ENCODE peak calls at places on chromosome 7, in five cellular contexts. One of them, this sample, is unnamed.
A peak's percentile ranks its signal among the peaks of the same experiment; 100 is the strongest.

GRCh38 chr7:66804001-66804400 is 63.5 kb downstream of the RABGEF1 start:
- DNase-seq in hepatocyte: no peak
- DNase-seq in transverse colon: no peak
- DNase-seq in mesendoderm: no peak
- DNase-seq in GM23248: peak; percentile 18
- DNase-seq in this sample: no peak

GRCh38 chr7:45203947-45204445 is 46.4 kb downstream of the RAMP3 start:
- DNase-seq in hepatocyte: peak; percentile 21
- DNase-seq in transverse colon: no peak
- DNase-seq in mesendoderm: no peak
- DNase-seq in GM23248: peak; percentile 57
- DNase-seq in this sample: no peak

GRCh38 chr7:117155694-117156093 is 167.2 kb downstream of the WNT2 start:
- DNase-seq in hepatocyte: no peak
- DNase-seq in transverse colon: no peak
- DNase-seq in mesendoderm: no peak
- DNase-seq in GM23248: no peak
- DNase-seq in this sample: no peak

GRCh38 chr7:108263364-108263951 is 133.3 kb upstream of the LAMB4 start:
- DNase-seq in hepatocyte: no peak
- DNase-seq in transverse colon: peak; percentile 36
- DNase-seq in mesendoderm: no peak
- DNase-seq in GM23248: no peak
- DNase-seq in this sample: no peak

GRCh38 chr7:128153436-128153835 is 87.6 kb upstream of the LEP start:
- DNase-seq in hepatocyte: no peak
- DNase-seq in transverse colon: no peak
- DNase-seq in mesendoderm: no peak
- DNase-seq in GM23248: no peak
- DNase-seq in this sample: no peak

GRCh38 chr7:2705371-2706096 is 17.5 kb downstream of the AMZ1 start:
- DNase-seq in hepatocyte: no peak
- DNase-seq in transverse colon: no peak
- DNase-seq in mesendoderm: no peak
- DNase-seq in GM23248: no peak
- DNase-seq in this sample: no peak

GRCh38 chr7:156988605-156989185 is 21.8 kb downstream of the MNX1 start:
- DNase-seq in hepatocyte: no peak
- DNase-seq in transverse colon: no peak
- DNase-seq in mesendoderm: no peak
- DNase-seq in GM23248: no peak
- DNase-seq in this sample: no peak

GRCh38 chr7:497946-498655 is 21.5 kb downstream of the PDGFA start:
- DNase-seq in hepatocyte: no peak
- DNase-seq in transverse colon: no peak
- DNase-seq in mesendoderm: no peak
- DNase-seq in GM23248: no peak
- DNase-seq in this sample: no peak

GRCh38 chr7:106757846-106758245 is 96.9 kb upstream of the CCDC71L start:
- DNase-seq in hepatocyte: no peak
- DNase-seq in transverse colon: peak; percentile 38
- DNase-seq in mesendoderm: no peak
- DNase-seq in GM23248: peak; percentile 60
- DNase-seq in this sample: no peak

GRCh38 chr7:24978837-24979469 is 1.0 kb downstream of the OSBPL3 start:
- DNase-seq in hepatocyte: peak; percentile 51
- DNase-seq in transverse colon: peak; percentile 28
- DNase-seq in mesendoderm: peak; percentile 56
- DNase-seq in GM23248: no peak
- DNase-seq in this sample: no peak
- H3K27ac ChIP-seq in hepatocyte: peak overlapping the region; percentile 94
- H3K27ac ChIP-seq in transverse colon: peak overlapping the region; percentile 90
- H3K27ac ChIP-seq in mesendoderm: peak overlapping the region; percentile 84
- H3K27ac ChIP-seq in GM23248: peak overlapping the region; percentile 74
- H3K27ac ChIP-seq in this sample: no peak overlapping the region

GRCh38 chr7:82388138-82388537 is 55.4 kb downstream of the CACNA2D1 start:
- DNase-seq in hepatocyte: no peak
- DNase-seq in transverse colon: no peak
- DNase-seq in mesendoderm: no peak
- DNase-seq in GM23248: no peak
- DNase-seq in this sample: no peak

GRCh38 chr7:82376739-82377138 is 66.8 kb downstream of the CACNA2D1 start:
- DNase-seq in hepatocyte: no peak
- DNase-seq in transverse colon: no peak
- DNase-seq in mesendoderm: no peak
- DNase-seq in GM23248: no peak
- DNase-seq in this sample: no peak

GRCh38 chr7:82384779-82385178 is 58.8 kb downstream of the CACNA2D1 start:
- DNase-seq in hepatocyte: no peak
- DNase-seq in transverse colon: no peak
- DNase-seq in mesendoderm: no peak
- DNase-seq in GM23248: no peak
- DNase-seq in this sample: no peak

GRCh38 chr7:82384051-82384464 is 59.5 kb downstream of the CACNA2D1 start:
- DNase-seq in hepatocyte: no peak
- DNase-seq in transverse colon: no peak
- DNase-seq in mesendoderm: no peak
- DNase-seq in GM23248: no peak
- DNase-seq in this sample: no peak

DNA sequence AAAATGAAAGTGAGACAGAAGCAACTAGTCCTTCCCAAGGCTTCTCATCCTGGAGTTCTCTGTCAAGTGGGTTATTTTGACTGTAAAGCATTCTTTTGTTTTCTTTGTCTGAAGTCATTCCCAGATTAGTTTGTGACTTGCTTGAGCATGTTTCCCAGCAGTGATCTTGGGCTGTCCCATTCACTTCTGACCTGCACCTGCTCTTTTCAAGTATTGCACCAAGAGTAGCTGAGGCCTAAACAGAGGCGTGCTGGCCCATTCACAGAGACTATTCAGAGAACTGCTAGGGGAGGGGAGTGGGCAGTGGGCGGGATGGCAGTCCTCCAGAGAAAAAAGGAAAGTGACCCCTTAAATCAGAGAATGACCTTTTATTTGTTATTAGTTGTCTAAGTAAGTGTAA is 61.3 kb downstream of the CACNA2D1 start:
- DNase-seq in hepatocyte: no peak
- DNase-seq in transverse colon: no peak
- DNase-seq in mesendoderm: no peak
- DNase-seq in GM23248: no peak
- DNase-seq in this sample: no peak
- H3K27me3 ChIP-seq in hepatocyte: no peaks in the 10 kb centered on the region
- H3K27me3 ChIP-seq in transverse colon: no peaks in the 10 kb centered on the region
- H3K27me3 ChIP-seq in mesendoderm: no peaks in the 10 kb centered on the region
- H3K27me3 ChIP-seq in GM23248: no peaks in the 10 kb centered on the region
- H3K27me3 ChIP-seq in this sample: no peaks in the 10 kb centered on the region

DNA sequence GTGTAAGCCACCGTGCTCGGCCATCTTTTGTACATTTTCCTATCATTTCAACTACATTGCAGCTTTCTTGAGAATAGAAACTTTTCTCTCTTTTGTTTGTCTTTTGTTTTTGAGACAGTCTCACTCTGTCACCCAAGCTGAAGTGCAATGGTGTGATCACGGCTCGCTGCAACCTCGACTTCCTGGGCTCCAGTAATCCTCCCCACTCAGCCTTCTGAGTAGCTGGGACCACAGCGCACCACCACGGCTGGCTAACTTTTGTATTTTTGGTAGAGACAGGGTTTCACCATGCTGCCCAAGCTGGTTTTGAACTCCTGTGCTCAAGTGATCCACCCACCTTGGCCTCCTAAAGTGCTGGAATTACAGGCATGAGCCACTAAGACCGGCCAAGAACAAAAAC is 31.3 kb upstream of the DAGLB start:
- DNase-seq in hepatocyte: no peak
- DNase-seq in transverse colon: no peak
- DNase-seq in mesendoderm: no peak
- DNase-seq in GM23248: no peak
- DNase-seq in this sample: no peak
- H3K4me1 ChIP-seq in hepatocyte: peaks cover 31% of the 10 kb centered on the region
- H3K4me1 ChIP-seq in transverse colon: peaks cover 37% of the 10 kb centered on the region
- H3K4me1 ChIP-seq in mesendoderm: no peaks in the 10 kb centered on the region
- H3K4me1 ChIP-seq in GM23248: peaks cover 51% of the 10 kb centered on the region
- H3K4me1 ChIP-seq in this sample: peaks cover 22% of the 10 kb centered on the region

GRCh38 chr7:21922605-21923004 is 23.1 kb downstream of the CDCA7L start:
- DNase-seq in hepatocyte: no peak
- DNase-seq in transverse colon: no peak
- DNase-seq in mesendoderm: no peak
- DNase-seq in GM23248: no peak
- DNase-seq in this sample: no peak
- H3K27ac ChIP-seq in hepatocyte: no peak overlapping the region
- H3K27ac ChIP-seq in transverse colon: no peak overlapping the region
- H3K27ac ChIP-seq in mesendoderm: no peak overlapping the region
- H3K27ac ChIP-seq in GM23248: no peak overlapping the region
- H3K27ac ChIP-seq in this sample: no peak overlapping the region

DNA sequence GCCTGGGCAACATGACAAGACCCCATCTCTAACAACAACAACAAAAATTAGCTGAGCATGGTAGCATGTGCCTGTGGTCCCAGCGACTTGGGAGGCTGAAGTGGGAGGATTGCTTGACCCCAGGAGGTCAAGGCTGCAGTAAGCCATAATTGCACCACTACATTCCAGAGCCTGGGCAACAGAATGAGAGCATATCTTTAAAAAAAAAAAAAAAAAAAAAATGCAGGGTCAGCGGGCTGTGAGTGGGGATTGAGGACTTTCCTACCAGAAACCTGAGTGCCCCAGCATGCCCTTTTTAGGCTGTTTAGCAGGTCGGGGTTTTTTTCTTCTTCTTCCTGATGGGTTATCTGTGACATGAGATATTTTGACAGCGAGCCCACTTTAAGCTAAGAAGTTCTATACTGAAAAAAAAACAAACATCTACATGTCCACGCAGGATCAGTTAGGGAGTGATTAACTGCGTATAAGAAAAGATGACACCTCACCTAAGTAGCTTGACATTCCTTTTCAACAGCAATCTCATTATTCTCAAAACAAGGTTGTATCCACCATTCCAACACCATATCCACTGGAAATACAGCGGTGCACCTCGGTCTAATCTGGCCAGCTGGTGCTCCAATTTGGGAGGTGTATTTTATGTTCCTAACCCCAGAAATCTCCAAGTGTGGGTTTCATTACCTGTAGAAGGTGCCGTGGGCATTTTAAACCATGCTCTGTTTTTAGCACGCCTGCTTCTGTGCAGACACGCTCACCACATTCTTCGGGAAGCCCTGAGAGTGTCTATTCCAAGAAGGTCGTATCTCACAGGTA is 13.8 kb upstream of the RFC2 start:
- DNase-seq in hepatocyte: no peak
- DNase-seq in transverse colon: no peak
- DNase-seq in mesendoderm: no peak
- DNase-seq in GM23248: no peak
- DNase-seq in this sample: no peak
- H3K27me3 ChIP-seq in hepatocyte: no peaks in the 10 kb centered on the region
- H3K27me3 ChIP-seq in transverse colon: no peaks in the 10 kb centered on the region
- H3K27me3 ChIP-seq in mesendoderm: no peaks in the 10 kb centered on the region
- H3K27me3 ChIP-seq in GM23248: no peaks in the 10 kb centered on the region
- H3K27me3 ChIP-seq in this sample: no peaks in the 10 kb centered on the region

GRCh38 chr7:13034693-13035092 is 347.3 kb downstream of the ARL4A start:
- DNase-seq in hepatocyte: no peak
- DNase-seq in transverse colon: no peak
- DNase-seq in mesendoderm: peak; percentile 17
- DNase-seq in GM23248: no peak
- DNase-seq in this sample: no peak

GRCh38 chr7:13036256-13036765 is 348.9 kb downstream of the ARL4A start:
- DNase-seq in hepatocyte: no peak
- DNase-seq in transverse colon: no peak
- DNase-seq in mesendoderm: no peak
- DNase-seq in GM23248: peak; percentile 26
- DNase-seq in this sample: no peak

GRCh38 chr7:13031481-13031880 is 344.0 kb downstream of the ARL4A start:
- DNase-seq in hepatocyte: no peak
- DNase-seq in transverse colon: no peak
- DNase-seq in mesendoderm: no peak
- DNase-seq in GM23248: peak; percentile 13
- DNase-seq in this sample: no peak

GRCh38 chr7:13035233-13035632 is 347.8 kb downstream of the ARL4A start:
- DNase-seq in hepatocyte: no peak
- DNase-seq in transverse colon: no peak
- DNase-seq in mesendoderm: no peak
- DNase-seq in GM23248: no peak
- DNase-seq in this sample: no peak

DNA sequence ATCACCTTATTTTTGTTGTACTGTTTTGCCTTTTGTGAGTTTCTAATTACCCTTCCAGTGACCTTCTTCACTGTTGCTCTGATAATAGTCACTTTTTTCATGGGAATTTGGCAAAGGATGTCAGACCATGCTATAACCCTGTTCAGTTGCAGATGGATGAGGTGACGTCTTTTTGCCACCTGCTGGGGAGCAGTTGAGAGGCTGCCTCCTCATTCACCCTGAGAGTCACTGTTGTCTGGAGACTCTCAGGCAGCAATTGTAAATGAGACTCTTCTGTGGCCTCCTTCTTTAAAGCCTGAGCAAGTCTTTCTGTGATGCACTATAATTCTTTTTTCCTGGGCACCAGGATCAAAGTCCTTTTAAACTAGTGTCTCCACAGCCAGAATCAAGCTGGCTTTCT is 345.1 kb downstream of the ARL4A start:
- DNase-seq in hepatocyte: no peak
- DNase-seq in transverse colon: no peak
- DNase-seq in mesendoderm: peak; percentile 52
- DNase-seq in GM23248: no peak
- DNase-seq in this sample: no peak
- H3K4me1 ChIP-seq in hepatocyte: no peaks in the 10 kb centered on the region
- H3K4me1 ChIP-seq in transverse colon: peaks cover 5% of the 10 kb centered on the region
- H3K4me1 ChIP-seq in mesendoderm: no peaks in the 10 kb centered on the region
- H3K4me1 ChIP-seq in GM23248: peaks cover 8% of the 10 kb centered on the region
- H3K4me1 ChIP-seq in this sample: peaks cover 4% of the 10 kb centered on the region

This sample was measured in SJSA1.